ENCODE peak calls at places on chromosome 6, in four cellular contexts. V, G, Y and Q are unnamed samples.

GRCh38 chr6:161171207-161171606 is 102.7 kb downstream of the AGPAT4 start:
- DNase-seq in V (no peak), G (no peak), Y (no peak), Q (no peak)

GRCh38 chr6:100889351-100889750 is 8.2 kb upstream of the ASCC3 start:
- DNase-seq in V (no peak), G (no peak), Y (no peak), Q (no peak)

GRCh38 chr6:14981960-14982359 is 263.9 kb upstream of the JARID2 start:
- DNase-seq in V (no peak), G (no peak), Y (no peak), Q (no peak)

GRCh38 chr6:139378882-139379341 is 4.5 kb upstream of the CITED2 start:
- DNase-seq in V (no peak), G (peak; percentile 83), Y (no peak), Q (no peak)

GRCh38 chr6:21134401-21134800 is 459.1 kb upstream of the SOX4 start:
- DNase-seq in V (no peak), G (no peak), Y (no peak), Q (no peak)

GRCh38 chr6:145468534-145468933 is 266.8 kb downstream of the EPM2A start:
- DNase-seq in V (no peak), G (no peak), Y (no peak), Q (no peak)

GRCh38 chr6:121984956-121985355 is 414.5 kb upstream of the HSF2 start:
- DNase-seq in V (no peak), G (no peak), Y (no peak), Q (no peak)

GRCh38 chr6:25017932-25018581 is 82.3 kb upstream of the RIPOR2 start:
- DNase-seq in V (peak; percentile 62), G (peak; percentile 79), Y (no peak), Q (no peak)

GRCh38 chr6:147789430-147789947 is 281.0 kb downstream of the SAMD5 start:
- DNase-seq in V (no peak), G (no peak), Y (no peak), Q (no peak)

GRCh38 chr6:38715016-38715809 is at the start of gene DNAH8:
- DNase-seq in V (no peak), G (no peak), Y (no peak), Q (no peak)

GRCh38 chr6:148619891-148620290 is 126.9 kb upstream of the UST start:
- DNase-seq in V (no peak), G (no peak), Y (no peak), Q (no peak)

GRCh38 chr6:140879861-140880260 is 1252.9 kb upstream of the GJE1 start:
- DNase-seq in V (no peak), G (peak; percentile 63), Y (no peak), Q (no peak)

GRCh38 chr6:44800171-44800671 is 412.7 kb downstream of the CDC5L start:
- DNase-seq in V (peak; percentile 29), G (peak; percentile 27), Y (no peak), Q (no peak)

DNA sequence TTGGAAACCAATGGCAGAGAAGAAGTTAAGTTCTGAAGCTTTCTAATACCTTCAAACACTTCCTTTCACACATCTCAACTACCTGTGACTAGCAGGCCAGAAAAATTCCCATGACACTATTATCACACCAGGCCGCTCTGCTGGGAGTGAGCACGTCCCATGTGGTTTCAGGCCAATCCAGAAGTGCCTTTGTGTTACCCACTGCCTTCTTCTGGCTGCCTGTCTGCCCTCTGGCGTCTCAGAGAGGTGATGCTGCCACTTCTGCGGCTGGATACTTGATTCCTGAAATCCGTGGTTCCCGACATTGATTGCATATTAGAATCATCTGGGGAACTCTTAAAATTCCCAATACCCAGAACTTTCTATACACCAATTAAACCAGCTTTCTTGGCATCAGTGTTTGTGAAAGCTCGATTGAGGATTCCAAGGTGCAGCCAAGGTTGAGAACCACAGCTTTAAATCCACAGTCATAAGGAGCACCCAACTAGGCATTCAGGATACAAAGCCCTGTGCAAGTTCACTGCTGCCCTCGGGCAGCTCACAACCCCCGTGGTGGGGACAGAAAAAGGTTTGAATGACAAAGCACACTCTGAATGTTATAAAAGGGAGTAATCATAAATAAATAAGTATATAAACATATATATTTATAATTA is 65.6 kb downstream of the STMND1 start:
- DNase-seq in V (no peak), G (peak; percentile 80), Y (no peak), Q (no peak)
- H3K27ac ChIP-seq in V (no peak overlapping the region), G (no peak overlapping the region), Y (no peak overlapping the region), Q (no peak overlapping the region)

GRCh38 chr6:42783177-42783875 is 1.5 kb downstream of the BICRAL start:
- DNase-seq in V (peak; percentile 72), G (peak; percentile 68), Y (no peak), Q (peak; percentile 9)
- H3K4me1 ChIP-seq in V (no peaks in the 10 kb centered on the region), G (peaks cover 41% of the 10 kb centered on the region), Y (peaks cover 2% of the 10 kb centered on the region), Q (peaks cover 32% of the 10 kb centered on the region)

DNA sequence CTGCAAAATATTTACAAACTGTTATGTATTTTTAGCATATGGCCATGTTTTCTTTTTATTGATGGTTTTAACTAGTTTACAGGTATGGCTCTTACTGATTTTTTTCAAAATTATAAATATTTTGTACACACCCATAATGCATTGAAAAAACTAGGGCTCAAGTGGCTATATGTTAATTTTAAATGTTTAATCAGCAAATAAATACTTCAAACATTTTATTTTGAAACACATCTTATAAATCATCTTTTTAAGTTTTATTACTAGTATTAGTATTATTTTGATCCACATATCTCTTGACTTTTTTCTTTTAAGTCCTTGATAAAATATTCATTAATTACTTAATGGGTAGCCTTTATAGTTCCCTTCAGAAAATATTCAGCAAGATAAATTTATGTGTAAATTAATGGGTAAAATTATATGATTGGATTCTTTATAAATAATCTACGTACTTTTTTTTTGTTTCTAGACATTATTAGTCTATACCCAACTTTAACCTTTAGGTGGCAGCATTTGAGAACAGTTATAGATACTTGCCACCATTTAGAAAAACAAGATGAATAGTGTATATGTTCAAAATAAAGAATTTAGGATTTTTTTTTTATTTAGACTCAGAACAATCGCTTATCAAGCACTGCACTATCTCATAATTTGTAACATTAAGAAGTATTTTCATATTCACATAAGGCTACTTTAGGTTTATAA is 241.9 kb downstream of the ADGRB3 start:
- DNase-seq in V (no peak), G (peak; percentile 35), Y (no peak), Q (no peak)
- TF ChIP-seq CTCF in V (peak; percentile 11), G (peak; percentile 54), Y (no peak), Q (no peak)

GRCh38 chr6:31573239-31574105 is 1.4 kb downstream of the LTA start:
- DNase-seq in V (no peak), G (no peak), Y (no peak), Q (no peak)
- H3K27ac ChIP-seq in V (no peak overlapping the region), G (no peak overlapping the region), Y (no peak overlapping the region), Q (no peak overlapping the region)

GRCh38 chr6:56866917-56867522 is 87.9 kb upstream of the BEND6 start:
- DNase-seq in V (no peak), G (peak; percentile 81), Y (no peak), Q (no peak)

GRCh38 chr6:56869346-56869745 is 85.6 kb upstream of the BEND6 start:
- DNase-seq in V (no peak), G (no peak), Y (no peak), Q (no peak)

GRCh38 chr6:56864171-56864616 is 90.7 kb upstream of the BEND6 start:
- DNase-seq in V (no peak), G (peak; percentile 75), Y (no peak), Q (no peak)

GRCh38 chr6:56865081-56865875 is 89.6 kb upstream of the BEND6 start:
- DNase-seq in V (no peak), G (no peak), Y (no peak), Q (no peak)

DNA sequence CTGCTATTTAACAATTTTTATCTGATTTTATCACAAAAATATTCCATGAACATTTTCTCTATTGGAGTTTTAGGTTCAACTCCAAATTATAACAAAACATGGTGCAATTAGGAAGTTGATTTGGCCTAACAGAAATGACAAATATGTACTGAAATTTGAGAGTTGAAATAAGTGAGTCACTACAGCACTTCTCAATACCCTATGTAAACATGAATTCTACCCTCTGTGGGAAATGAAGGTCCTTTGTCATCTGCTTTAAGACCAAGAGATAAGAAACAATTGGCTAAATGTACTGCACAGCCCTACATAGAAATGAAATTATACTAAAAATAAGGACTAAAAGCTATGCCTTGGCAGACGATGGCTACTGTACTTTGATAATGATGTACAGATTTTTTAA is 86.2 kb upstream of the BEND6 start:
- DNase-seq in V (no peak), G (peak; percentile 85), Y (no peak), Q (no peak)
- H3K4me1 ChIP-seq in V (no peaks in the 10 kb centered on the region), G (peaks cover 59% of the 10 kb centered on the region), Y (no peaks in the 10 kb centered on the region), Q (no peaks in the 10 kb centered on the region)

GRCh38 chr6:149960488-149960887 is 3.3 kb upstream of the ULBP1 start:
- DNase-seq in V (no peak), G (no peak), Y (no peak), Q (no peak)

GRCh38 chr6:149963462-149964242 is at the start of gene ULBP1:
- DNase-seq in V (peak; percentile 78), G (peak; percentile 77), Y (peak; percentile 48), Q (peak; percentile 40)

GRCh38 chr6:149962461-149963211 is 1.1 kb upstream of the ULBP1 start:
- DNase-seq in V (no peak), G (no peak), Y (no peak), Q (no peak)

GRCh38 chr6:149963212-149963461 is 606 bp upstream of the ULBP1 start:
- DNase-seq in V (no peak), G (peak; percentile 58), Y (no peak), Q (no peak)

DNA sequence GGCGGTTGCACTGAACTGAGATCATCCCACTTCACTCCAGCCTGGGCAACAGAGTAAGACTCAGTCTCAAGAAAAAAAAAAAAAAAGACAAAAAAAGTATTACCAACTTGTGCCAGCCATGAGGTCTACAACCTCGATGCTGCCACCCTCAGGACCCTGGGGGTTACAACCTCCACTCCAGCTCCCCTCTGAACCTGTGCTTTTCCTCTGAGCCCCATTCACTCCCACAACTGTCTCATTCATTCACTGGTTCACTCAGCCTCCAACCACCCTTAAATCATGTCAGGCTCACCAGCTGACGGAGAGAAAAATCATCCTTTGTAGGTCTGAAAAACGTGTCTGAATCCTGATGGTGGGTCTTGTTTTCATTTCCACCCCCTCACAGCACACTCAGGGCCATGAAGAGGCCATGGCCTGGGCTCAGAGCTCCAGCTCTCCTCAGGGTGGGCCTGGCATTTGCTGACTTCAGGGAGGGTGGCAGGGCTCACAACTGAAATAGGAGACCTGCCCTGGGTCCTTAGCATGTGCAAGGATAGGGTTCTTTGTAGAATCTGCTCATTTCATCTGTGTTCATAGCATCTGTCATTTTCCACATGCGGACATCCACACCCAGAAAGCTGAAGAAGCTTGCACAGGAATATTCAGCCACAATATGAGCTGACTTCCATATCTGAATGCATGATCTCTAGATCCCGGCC is 1.9 kb upstream of the ULBP1 start:
- DNase-seq in V (no peak), G (peak; percentile 25), Y (no peak), Q (no peak)
- TF ChIP-seq CTCF in V (no peak), G (peak; percentile 33), Y (no peak), Q (no peak)

DNA sequence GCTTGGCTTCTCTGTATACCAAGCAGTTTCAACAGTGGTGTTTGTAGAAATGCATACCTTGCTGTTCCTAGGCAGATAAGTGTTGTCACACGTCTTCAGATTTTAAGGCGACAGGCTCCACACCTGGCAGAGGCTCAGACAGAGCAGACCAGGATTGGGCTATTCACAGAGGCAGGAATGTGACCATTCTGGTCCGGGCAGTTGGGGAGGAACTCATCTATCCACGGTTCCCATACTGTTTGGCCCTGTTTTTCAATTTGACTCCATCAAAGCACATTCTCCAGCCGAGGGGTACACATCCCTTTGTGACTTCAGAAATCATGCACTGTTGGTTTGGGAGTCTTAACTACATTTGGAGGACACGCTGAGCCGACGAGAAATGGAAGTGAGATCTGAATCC is 45.5 kb downstream of the UTRN start:
- DNase-seq in V (no peak), G (peak; percentile 87), Y (no peak), Q (no peak)
- H3K27ac ChIP-seq in V (no peak overlapping the region), G (peak overlapping the region; percentile 6), Y (peak overlapping the region; percentile 2), Q (no peak overlapping the region)